ENCODE peak calls at places on chromosomes 1 and 21, in seven cellular contexts. A is body of pancreas; Z is CD8-positive, alpha-beta T cell; Q is GM13976; G is endothelial cell; E is RWPE1; X is suprapubic skin. O is an unnamed sample.

GRCh38 chr1:168410464-168410863 is 129.8 kb downstream of the TBX19 start:
- DNase-seq in A (no peak), Z (no peak), Q (no peak), G (no peak), E (no peak), X (no peak), O (no peak)

GRCh38 chr1:59017501-59018231 is 233.8 kb upstream of the JUN start:
- DNase-seq in A (no peak), Z (peak; percentile 9), Q (no peak), G (no peak), E (no peak), X (no peak), O (no peak)

GRCh38 chr1:113456967-113457366 is 66.7 kb downstream of the MAGI3 start:
- DNase-seq in A (peak; percentile 61), Z (no peak), Q (no peak), G (no peak), E (peak; percentile 91), X (no peak), O (no peak)

GRCh38 chr1:204319462-204319861 is 40.3 kb downstream of the PLEKHA6 start:
- DNase-seq in A (no peak), Z (no peak), Q (no peak), G (no peak), E (peak; percentile 93), X (no peak), O (no peak)

GRCh38 chr1:201713093-201713810 is 115.7 kb upstream of the IPO9 start:
- DNase-seq in A (peak; percentile 93), Z (no peak), Q (no peak), G (no peak), E (peak; percentile 92), X (peak; percentile 98), O (peak; percentile 98)

GRCh38 chr1:167599839-167600581 is 30.0 kb upstream of the RCSD1 start:
- DNase-seq in A (peak; percentile 39), Z (peak; percentile 60), Q (peak; percentile 67), G (peak; percentile 14), E (peak; percentile 36), X (no peak), O (no peak)

GRCh38 chr1:113109908-113110554 is 37.0 kb downstream of the LRIG2 start:
- DNase-seq in A (peak; percentile 23), Z (no peak), Q (no peak), G (no peak), E (peak; percentile 30), X (no peak), O (no peak)

GRCh38 chr21:38384246-38384576 is 114.1 kb downstream of the ERG start:
- DNase-seq in A (no peak), Z (no peak), Q (no peak), G (no peak), E (no peak), X (no peak), O (no peak)

GRCh38 chr1:98045211-98046030 is 124.6 kb upstream of the DPYD start:
- DNase-seq in A (no peak), Z (peak; percentile 46), Q (no peak), G (no peak), E (peak; percentile 13), X (peak; percentile 40), O (no peak)

GRCh38 chr21:38679531-38679930 is 126.2 kb upstream of the ETS2 start:
- DNase-seq in A (no peak), Z (no peak), Q (peak; percentile 59), G (no peak), E (no peak), X (no peak), O (no peak)

GRCh38 chr1:191963286-191963685 is 195.0 kb upstream of the RGS18 start:
- DNase-seq in A (no peak), Z (no peak), Q (no peak), G (no peak), E (peak; percentile 4), X (no peak), O (no peak)

GRCh38 chr1:20366766-20367602 is 76.3 kb downstream of the VWA5B1 start:
- DNase-seq in A (peak; percentile 58), Z (no peak), Q (peak; percentile 55), G (peak; percentile 69), E (peak; percentile 76), X (no peak), O (no peak)

GRCh38 chr1:171563675-171564074 is 58.4 kb upstream of the MYOCOS start:
- DNase-seq in A (no peak), Z (no peak), Q (no peak), G (no peak), E (no peak), X (no peak), O (no peak)

GRCh38 chr1:59046134-59046533 is 250.8 kb upstream of the FGGY start:
- DNase-seq in A (no peak), Z (no peak), Q (no peak), G (no peak), E (no peak), X (no peak), O (no peak)

GRCh38 chr21:43957629-43958362 is 54.3 kb upstream of the TRAPPC10 start:
- DNase-seq in A (no peak), Z (no peak), Q (peak; percentile 79), G (no peak), E (no peak), X (no peak), O (no peak)

GRCh38 chr21:45990049-45990711 is 8.6 kb downstream of the COL6A1 start:
- DNase-seq in A (no peak), Z (no peak), Q (no peak), G (peak; percentile 2), E (no peak), X (no peak), O (peak; percentile 63)

GRCh38 chr21:32514275-32515055 is 70.9 kb downstream of the TCP10L start:
- DNase-seq in A (no peak), Z (no peak), Q (no peak), G (no peak), E (no peak), X (no peak), O (no peak)

GRCh38 chr1:152497273-152497672 is 13.3 kb upstream of the LCE5A start:
- DNase-seq in A (no peak), Z (no peak), Q (no peak), G (peak; percentile 45), E (no peak), X (no peak), O (no peak)
- TF ChIP-seq CTCF in A (no peak), Z (no peak), Q (no peak), G (peak; percentile 72), E (no peak), X (peak; percentile 27), O (no peak)

GRCh38 chr1:153429266-153430165 is 13.2 kb downstream of the S100A7A start:
- DNase-seq in A (no peak), Z (no peak), Q (no peak), G (no peak), E (peak; percentile 37), X (no peak), O (no peak)

GRCh38 chr1:153428073-153428638 is 11.8 kb downstream of the S100A7A start:
- DNase-seq in A (no peak), Z (no peak), Q (no peak), G (no peak), E (no peak), X (no peak), O (no peak)

GRCh38 chr1:153430561-153430960 is 14.2 kb downstream of the S100A7A start:
- DNase-seq in A (no peak), Z (no peak), Q (no peak), G (no peak), E (no peak), X (no peak), O (no peak)

GRCh38 chr1:153430166-153430553 is 13.8 kb downstream of the S100A7A start:
- DNase-seq in A (no peak), Z (no peak), Q (no peak), G (no peak), E (no peak), X (no peak), O (no peak)

DNA sequence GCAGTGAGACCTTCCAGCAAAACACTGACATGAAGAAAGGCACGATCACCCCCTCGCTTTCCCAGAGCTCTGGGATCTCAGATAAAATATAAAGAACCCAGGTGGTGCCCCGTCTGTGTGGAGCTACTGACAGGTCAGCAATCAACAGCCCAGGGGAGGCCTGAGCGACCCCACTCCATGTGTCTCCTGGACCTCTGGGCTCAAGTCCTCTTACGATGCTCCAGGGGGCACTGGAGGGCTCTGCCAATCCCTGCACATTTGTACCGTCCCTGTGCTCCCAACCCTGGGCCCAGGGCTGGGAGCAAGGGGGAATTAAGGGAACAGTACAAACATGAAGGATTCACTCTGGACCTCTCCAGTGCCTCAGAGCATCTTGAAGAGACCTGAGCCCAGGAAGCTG is 12.5 kb downstream of the S100A7A start:
- DNase-seq in A (no peak), Z (no peak), Q (no peak), G (no peak), E (no peak), X (no peak), O (no peak)
- TF ChIP-seq CTCF in A (no peak), Z (no peak), Q (no peak), G (no peak), E (no peak), X (no peak), O (no peak)

DNA sequence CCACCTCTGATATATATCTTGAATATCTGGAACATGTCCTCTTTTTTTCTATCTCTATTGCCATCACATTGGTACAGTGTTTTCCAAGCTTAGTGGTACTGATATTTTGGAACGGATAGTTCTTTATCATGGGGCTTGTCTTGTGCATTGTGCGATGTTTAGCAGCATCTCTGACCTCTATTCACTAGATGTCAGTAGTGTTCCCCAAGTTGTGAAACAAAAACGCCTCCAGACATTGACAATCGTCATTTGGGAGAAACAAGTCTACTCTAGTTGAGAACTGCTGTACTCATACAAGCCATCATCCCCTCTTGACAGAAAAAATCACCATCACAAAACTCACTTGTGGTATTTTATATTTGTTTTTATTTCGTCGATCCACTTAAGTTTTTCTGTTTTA is 79.7 kb upstream of the CHODL start:
- DNase-seq in A (no peak), Z (no peak), Q (no peak), G (no peak), E (peak; percentile 57), X (no peak), O (no peak)
- TF ChIP-seq CTCF in A (no peak), Z (no peak), Q (no peak), G (no peak), E (no peak), X (no peak), O (no peak)

DNA sequence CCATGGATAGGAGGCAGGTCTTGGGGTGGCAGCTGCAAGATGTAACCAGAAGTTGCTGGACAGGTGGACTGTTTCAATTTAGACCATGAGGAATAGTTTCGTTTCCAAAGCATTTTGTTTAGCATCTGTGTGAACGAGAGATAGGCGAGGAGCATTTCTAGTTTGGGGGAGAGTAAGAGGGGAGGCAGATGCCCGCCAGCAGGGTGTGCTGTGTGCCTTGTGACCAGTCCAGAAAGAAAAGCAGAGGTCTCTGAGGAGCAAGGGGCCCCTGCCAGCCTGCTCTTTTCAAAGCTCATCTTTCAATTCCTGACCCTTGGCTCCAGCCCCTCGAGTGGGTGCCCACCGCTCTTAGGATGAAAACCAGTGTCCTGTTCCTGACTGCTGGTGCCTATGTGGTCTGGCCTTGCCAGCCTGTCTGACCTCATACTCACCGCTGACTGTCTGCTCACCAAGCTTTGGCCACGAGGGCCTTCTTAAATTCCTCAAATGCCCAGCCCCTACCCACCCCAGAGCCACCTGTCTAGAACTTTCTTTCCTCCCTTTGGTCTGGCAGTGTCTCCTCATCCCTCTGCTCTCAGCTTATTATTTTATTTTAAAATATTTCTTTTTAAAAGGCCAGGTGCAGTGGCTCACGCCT is 8.5 kb downstream of the SERINC2 start:
- DNase-seq in A (peak; percentile 32), Z (no peak), Q (no peak), G (peak; percentile 50), E (no peak), X (no peak), O (no peak)
- TF ChIP-seq CTCF in A (no peak), Z (no peak), Q (peak; percentile 32), G (peak; percentile 34), E (no peak), X (no peak), O (peak; percentile 75)

GRCh38 chr1:151689494-151689893 is 27.1 kb downstream of the CELF3 start:
- DNase-seq in A (no peak), Z (no peak), Q (no peak), G (no peak), E (no peak), X (no peak), O (no peak)

GRCh38 chr1:151693057-151693651 is 23.4 kb downstream of the CELF3 start:
- DNase-seq in A (no peak), Z (no peak), Q (no peak), G (no peak), E (peak; percentile 35), X (no peak), O (no peak)
- TF ChIP-seq CTCF in A (peak; percentile 53), Z (no peak), Q (peak; percentile 29), G (no peak), E (peak; percentile 58), X (peak; percentile 20), O (peak; percentile 82)

O was measured in chondrocyte.